ENCODE peak calls at places on chromosomes 7 and 10, in six cellular contexts. W, Y, O, R, K and H are unnamed samples.

GRCh38 chr10:15141136-15142067 is 27.1 kb downstream of the NMT2 start:
- DNase-seq in K (peak), W (no peak), R (no peak), O (no peak), Y (no peak), H (peak)

GRCh38 chr7:94575646-94576045 is 66.0 kb downstream of the CASD1 start:
- DNase-seq in W (no peak), O (no peak), R (no peak), Y (no peak), K (no peak), H (no peak)

GRCh38 chr10:84763965-84764364 is 435.6 kb downstream of the CCSER2 start:
- DNase-seq in R (no peak), O (no peak), W (no peak), K (no peak), Y (no peak), H (no peak)

GRCh38 chr10:93657757-93658156 is 44.6 kb downstream of the FRA10AC1 start:
- DNase-seq in O (no peak), R (no peak), Y (no peak), W (no peak), K (no peak), H (no peak)

GRCh38 chr10:11697718-11698527 is 44.3 kb upstream of the ECHDC3 start:
- DNase-seq in Y (no peak), W (no peak), R (no peak), O (no peak), K (no peak), H (peak)

GRCh38 chr7:137772748-137773147 is 74.0 kb downstream of the DGKI start:
- DNase-seq in W (no peak), K (no peak), O (no peak), Y (no peak), R (no peak), H (no peak)

GRCh38 chr10:129887986-129888783 is 75.9 kb downstream of the EBF3 start:
- DNase-seq in R (no peak), Y (no peak), K (no peak), O (no peak), W (no peak), H (no peak)

GRCh38 chr10:59465089-59465488 is 102.7 kb upstream of the FAM13C start:
- DNase-seq in R (peak), O (no peak), Y (no peak), K (no peak), W (no peak), H (no peak)

GRCh38 chr7:42168512-42168911 is 68.5 kb downstream of the GLI3 start:
- DNase-seq in K (no peak), Y (no peak), W (no peak), O (no peak), R (no peak), H (no peak)

GRCh38 chr7:24727165-24728120 is 29.8 kb downstream of the GSDME start:
- DNase-seq in O (no peak), K (peak), Y (no peak), R (no peak), W (no peak), H (no peak)

GRCh38 chr10:47264797-47265281 is 35.2 kb upstream of the GDF10 start:
- DNase-seq in W (peak), O (no peak), Y (no peak), R (no peak), K (no peak), H (no peak)

GRCh38 chr10:102396251-102396650 is 746 bp downstream of the NFKB2 start:
- DNase-seq in Y (no peak), K (no peak), R (no peak), W (no peak), O (peak), H (no peak)

GRCh38 chr7:82327898-82328297 is 115.7 kb downstream of the CACNA2D1 start:
- DNase-seq in R (no peak), Y (no peak), W (no peak), K (no peak), O (no peak), H (no peak)

GRCh38 chr10:114638874-114639625 is 19.0 kb downstream of the ABLIM1 start:
- DNase-seq in K (no peak), R (no peak), O (no peak), Y (no peak), W (no peak), H (no peak)

GRCh38 chr10:91589015-91589655 is 43.7 kb downstream of the PPP1R3C start:
- DNase-seq in K (no peak), R (peak), W (no peak), Y (no peak), O (no peak), H (no peak)

GRCh38 chr7:91976743-91977142 is 36.1 kb downstream of the AKAP9 start:
- DNase-seq in K (no peak), Y (no peak), R (no peak), O (no peak), W (no peak), H (no peak)

GRCh38 chr10:26408858-26409494 is 29.2 kb upstream of the APBB1IP start:
- DNase-seq in K (no peak), R (no peak), W (no peak), O (no peak), Y (no peak), H (no peak)

GRCh38 chr10:99859585-99859984 is 77.1 kb downstream of the ABCC2 start:
- DNase-seq in Y (peak), O (no peak), W (no peak), R (peak), K (no peak), H (no peak)

GRCh38 chr10:37680716-37681616 is 176.4 kb downstream of the ZNF248 start:
- DNase-seq in Y (no peak), R (no peak), W (no peak), O (peak), K (no peak), H (no peak)

GRCh38 chr10:71770789-71771188 is 2.5 kb downstream of the VSIR start:
- DNase-seq in W (peak), O (no peak), Y (no peak), R (no peak), K (no peak), H (no peak)

GRCh38 chr10:78524342-78524741 is 490.7 kb downstream of the RPS24 start:
- DNase-seq in R (no peak), K (no peak), O (peak), W (no peak), Y (no peak), H (no peak)

GRCh38 chr10:93915603-93916002 is 21.8 kb downstream of the SLC35G1 start:
- DNase-seq in W (no peak), O (no peak), R (no peak), Y (no peak), K (no peak), H (no peak)

GRCh38 chr10:123760648-123761428 is 94.7 kb downstream of the GPR26 start:
- DNase-seq in K (no peak), R (no peak), W (no peak), O (no peak), Y (no peak), H (no peak)

GRCh38 chr7:42237162-42237821 is at the start of gene GLI3:
- DNase-seq in Y (no peak), R (peak), K (peak), W (peak), O (peak), H (no peak)

GRCh38 chr7:46155367-46155766 is 234.3 kb upstream of the IGFBP3 start:
- DNase-seq in O (no peak), R (peak), Y (no peak), W (no peak), K (no peak), H (no peak)

GRCh38 chr7:135211179-135211945 is at the start of gene WDR91:
- DNase-seq in W (peak), K (peak), Y (peak), O (peak), R (peak), H (peak)
- TF ChIP-seq POLR2A in W (peak), K (peak), Y (no peak), O (peak), R (peak), H (peak)

GRCh38 chr7:69599879-69600764 is 1.8 kb downstream of the AUTS2 start:
- DNase-seq in W (no peak), R (peak), Y (no peak), K (no peak), O (peak), H (no peak)

GRCh38 chr7:69599211-69599878 is 1.1 kb downstream of the AUTS2 start:
- DNase-seq in Y (no peak), K (no peak), O (peak), R (peak), W (no peak), H (no peak)

GRCh38 chr7:69598081-69598486 is at the start of gene AUTS2:
- DNase-seq in R (peak), K (peak), Y (no peak), O (peak), W (peak), H (peak)

GRCh38 chr7:69597278-69598076 is 798 bp upstream of the AUTS2 start:
- DNase-seq in W (peak), O (peak), R (peak), K (peak), Y (no peak), H (no peak)

DNA sequence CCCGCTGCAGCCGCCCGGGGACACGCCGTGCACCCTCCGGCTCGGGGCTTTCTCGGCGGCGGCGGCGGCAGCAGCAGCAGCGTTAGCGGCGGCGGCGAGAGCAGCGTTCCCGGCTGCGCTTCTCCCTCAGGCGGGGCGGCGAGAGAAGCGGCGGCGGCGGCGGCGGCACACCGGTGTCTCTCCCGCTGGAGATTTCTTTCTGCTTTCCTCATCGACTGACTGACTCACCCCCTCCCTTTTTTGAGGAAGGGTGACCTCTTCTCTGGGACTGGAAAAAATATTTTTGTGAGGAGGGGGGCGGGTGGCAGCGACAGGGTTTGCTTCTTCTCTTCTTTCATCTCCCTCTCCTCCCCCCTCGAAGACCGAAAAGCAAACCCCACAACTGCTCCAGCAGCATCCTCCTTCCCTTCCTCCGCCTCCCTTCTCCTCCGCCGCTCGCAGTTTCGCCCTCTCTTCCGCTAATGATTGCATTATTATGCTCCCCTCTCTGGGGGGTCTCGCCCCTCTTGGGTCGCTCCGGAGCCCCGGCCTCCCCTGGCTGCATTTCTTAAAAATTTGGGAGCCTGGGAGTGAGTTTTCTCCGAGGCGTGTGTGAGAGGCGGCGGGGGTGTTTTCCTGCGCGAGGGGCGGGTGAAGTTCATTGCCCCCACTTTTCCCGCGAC is 343 bp downstream of the AUTS2 start:
- DNase-seq in O (peak), Y (no peak), K (peak), W (no peak), R (no peak), H (no peak)
- TF ChIP-seq POLR2A in O (peak), Y (no peak), K (no peak), W (peak), R (no peak), H (no peak)

DNA sequence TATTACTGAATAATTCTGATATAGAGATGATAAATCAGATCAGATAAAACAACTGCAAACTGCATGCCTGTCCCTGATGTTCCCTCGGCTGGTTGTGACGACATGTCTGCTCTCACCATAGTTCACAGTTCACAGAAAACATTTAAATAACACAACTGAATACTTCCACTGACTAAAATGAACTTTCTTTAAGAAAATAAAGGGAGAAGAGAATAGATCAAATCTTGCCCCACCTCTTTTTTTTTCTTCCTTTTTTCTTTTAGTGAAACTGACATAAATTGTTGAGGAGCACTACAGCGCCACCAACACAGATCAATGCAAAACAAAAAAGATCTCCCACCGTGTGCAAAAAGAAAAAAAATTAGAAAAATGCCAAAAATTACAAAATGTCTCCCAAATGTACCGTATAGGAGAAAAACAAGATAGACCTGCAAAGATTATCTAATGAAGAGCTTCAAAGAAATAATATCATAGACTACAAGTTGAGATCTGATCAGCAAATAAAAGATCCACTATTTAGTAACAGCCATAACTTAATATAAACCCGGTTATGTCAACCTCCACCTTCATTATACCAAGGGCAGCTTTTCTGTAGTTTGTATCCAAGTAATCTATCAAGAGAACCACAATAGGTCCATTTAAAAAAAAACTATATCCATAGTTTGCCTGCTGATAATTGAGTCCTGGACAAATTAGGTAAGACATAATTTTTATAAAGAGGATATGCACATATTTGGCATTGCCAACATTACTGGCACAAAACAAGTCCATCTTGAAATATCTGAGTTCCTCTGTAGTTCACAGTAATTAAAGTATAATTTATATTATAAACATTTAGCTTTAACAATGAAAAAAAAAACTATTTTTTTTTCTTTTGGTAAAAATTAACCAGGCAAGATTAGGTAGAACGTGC is 30.8 kb upstream of the EPC1 start:
- DNase-seq in O (no peak), K (no peak), R (peak), Y (peak), W (no peak), H (peak)
- TF ChIP-seq POLR2A in O (no peak), K (no peak), R (no peak), Y (no peak), W (peak), H (peak)

GRCh38 chr10:70223728-70224127 is 9.5 kb downstream of the PPA1 start:
- DNase-seq in O (no peak), Y (no peak), K (no peak), R (no peak), W (no peak), H (no peak)

GRCh38 chr10:70227548-70228320 is 5.5 kb downstream of the PPA1 start:
- DNase-seq in K (no peak), Y (no peak), R (peak), O (no peak), W (peak), H (no peak)

GRCh38 chr10:70221030-70221429 is 12.2 kb downstream of the PPA1 start:
- DNase-seq in K (no peak), R (no peak), Y (no peak), O (no peak), W (no peak), H (peak)

DNA sequence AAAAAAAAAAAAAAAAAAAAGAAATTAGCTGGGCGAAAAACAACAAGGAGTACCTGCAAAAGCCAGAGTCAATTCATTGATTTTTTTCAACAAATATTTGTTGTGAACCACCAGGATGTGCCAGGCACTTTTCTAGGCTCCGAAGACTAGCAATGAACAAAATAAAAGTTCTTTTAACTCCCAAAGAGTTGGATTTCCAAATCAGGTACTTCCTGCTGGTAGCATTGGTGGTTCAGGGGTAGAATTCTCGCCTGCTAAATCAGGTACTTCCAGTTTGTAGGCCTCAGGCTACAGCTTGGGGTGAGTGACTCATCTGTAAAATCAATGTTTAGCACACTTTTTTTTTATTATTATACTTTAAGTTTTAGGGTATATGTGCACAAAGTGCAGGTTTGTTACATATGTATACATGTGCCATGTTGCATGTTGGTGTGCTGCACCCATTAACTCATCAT is 10.9 kb downstream of the PPA1 start:
- DNase-seq in R (no peak), O (no peak), Y (peak), K (no peak), W (no peak), H (no peak)
- TF ChIP-seq POLR2A in R (no peak), O (no peak), Y (no peak), K (no peak), W (no peak), H (no peak)

GRCh38 chr7:149423441-149423970 is 37.4 kb downstream of the ZNF777 start:
- DNase-seq in W (peak), Y (no peak), O (no peak), R (no peak), K (no peak), H (no peak)

GRCh38 chr7:149420006-149420405 is 40.9 kb downstream of the ZNF777 start:
- DNase-seq in Y (no peak), R (no peak), O (no peak), W (no peak), K (no peak), H (no peak)

GRCh38 chr7:149427096-149427680 is 33.7 kb downstream of the ZNF777 start:
- DNase-seq in R (no peak), K (no peak), Y (no peak), O (no peak), W (no peak), H (no peak)

GRCh38 chr7:149422914-149423285 is 38.0 kb downstream of the ZNF777 start:
- DNase-seq in K (peak), W (peak), R (no peak), O (no peak), Y (no peak), H (peak)

GRCh38 chr7:149422065-149422913 is 38.6 kb downstream of the ZNF777 start:
- DNase-seq in R (peak), W (peak), K (peak), Y (peak), O (no peak), H (peak)
- TF ChIP-seq POLR2A in R (peak), W (peak), K (peak), Y (no peak), O (no peak), H (no peak)

GRCh38 chr10:68901106-68901927 is at the start of gene DDX50:
- DNase-seq in K (peak), Y (peak), R (peak), O (peak), W (peak), H (peak)
- TF ChIP-seq POLR2A in K (peak), Y (peak), R (peak), O (peak), W (peak), H (peak)

DNA sequence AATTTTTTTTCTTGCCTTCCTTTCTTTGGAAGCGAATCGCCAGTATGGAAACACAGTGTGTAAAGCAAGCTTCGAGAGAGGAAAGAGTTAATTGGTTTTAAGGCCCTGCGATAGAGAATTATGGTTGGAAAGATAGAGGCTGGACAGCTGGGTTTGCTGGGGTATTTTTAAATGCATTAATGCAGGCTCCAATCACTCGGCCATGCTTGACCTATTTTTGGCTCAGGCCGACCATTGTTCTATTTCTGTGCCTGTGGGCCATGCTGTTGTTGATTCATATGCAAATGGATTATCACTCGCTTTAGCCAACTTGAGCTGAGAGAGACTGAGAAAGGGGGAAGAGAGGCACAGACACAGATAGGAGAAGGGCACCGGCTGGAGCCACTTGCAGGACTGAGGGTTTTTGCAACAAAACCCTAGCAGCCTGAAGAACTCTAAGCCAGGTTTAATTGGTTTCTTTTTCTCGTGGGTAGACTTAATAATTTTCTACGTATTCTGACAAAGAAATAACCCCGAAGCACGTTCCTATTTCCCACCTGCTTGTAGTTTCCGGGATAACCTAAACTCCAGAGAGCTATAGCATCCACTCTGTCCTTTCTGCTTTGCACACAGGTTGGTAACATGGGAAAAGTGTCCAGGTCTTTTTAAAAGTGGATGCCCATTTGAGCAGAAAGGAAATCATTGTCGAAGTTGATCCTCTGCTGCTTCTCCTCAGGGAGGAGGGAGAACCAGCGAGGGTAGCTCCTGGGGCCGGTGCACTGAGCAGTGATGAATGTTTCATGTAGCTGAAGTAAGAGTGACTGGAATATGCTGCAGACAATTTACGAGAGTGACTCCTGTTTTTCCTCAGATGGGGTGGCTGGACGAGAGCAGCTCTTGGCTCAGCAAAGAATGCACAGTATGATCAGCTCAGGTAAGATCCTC is at the start of gene HDAC9:
- DNase-seq in W (peak), R (no peak), O (no peak), K (no peak), Y (no peak), H (peak)
- TF ChIP-seq POLR2A in W (peak), R (no peak), O (no peak), K (peak), Y (no peak), H (no peak)